ENCODE peak calls at places on chromosomes 3 and 15, in five cellular contexts. P is GM06990, U is PC-3, C is astrocyte, O is HAP-1. D is an unnamed sample. For H3K36me3, the result is how much of the 10 kb centered on the place peaks cover.

GRCh38 chr3:13280856-13281656 is 139.1 kb downstream of the NUP210 start:
- DNase-seq in P (no peak), U (no peak), C (no peak), O (peak), D (peak)

GRCh38 chr15:84915011-84915958 is 30.8 kb downstream of the SLC28A1 start:
- DNase-seq in P (peak), U (peak), C (peak), O (peak), D (peak)

GRCh38 chr15:95076381-95076780 is 845.0 kb downstream of the MCTP2 start:
- DNase-seq in P (no peak), U (no peak), C (no peak), O (no peak), D (no peak)

GRCh38 chr3:12424635-12425319 is 59.5 kb upstream of the TSEN2 start:
- DNase-seq in P (no peak), U (no peak), C (no peak), O (no peak), D (no peak)

GRCh38 chr3:47250309-47251060 is 32.1 kb downstream of the KIF9 start:
- DNase-seq in P (no peak), U (peak), C (no peak), O (peak), D (peak)

GRCh38 chr15:72334842-72335241 is 14.9 kb upstream of the CELF6 start:
- DNase-seq in P (no peak), U (no peak), C (no peak), O (no peak), D (no peak)

GRCh38 chr15:70293606-70294470 is 196.1 kb upstream of the TLE3 start:
- DNase-seq in P (no peak), U (no peak), C (no peak), O (no peak), D (no peak)

GRCh38 chr15:43541785-43542184 is 24.4 kb downstream of the MAP1A start:
- DNase-seq in P (no peak), U (no peak), C (no peak), O (no peak), D (no peak)

GRCh38 chr3:43335799-43336198 is 49.5 kb downstream of the SNRK start:
- DNase-seq in P (no peak), U (no peak), C (no peak), O (no peak), D (no peak)

GRCh38 chr3:30081904-30082303 is 524.5 kb upstream of the TGFBR2 start:
- DNase-seq in P (no peak), U (peak), C (no peak), O (no peak), D (no peak)

GRCh38 chr3:12663311-12663935 is 494 bp downstream of the RAF1 start:
- DNase-seq in P (no peak), U (peak), C (no peak), O (no peak), D (peak)

GRCh38 chr3:14522768-14523167 is 17.4 kb downstream of the GRIP2 start:
- DNase-seq in P (no peak), U (no peak), C (no peak), O (no peak), D (no peak)

GRCh38 chr15:38049876-38050275 is 115.4 kb downstream of the TMCO5A start:
- DNase-seq in P (no peak), U (peak), C (no peak), O (no peak), D (no peak)

GRCh38 chr3:49500408-49501257 is 30.6 kb downstream of the DAG1 start:
- DNase-seq in P (no peak), U (peak), C (peak), O (no peak), D (no peak)

GRCh38 chr3:41370307-41370706 is 171.0 kb downstream of the CTNNB1 start:
- DNase-seq in P (no peak), U (no peak), C (no peak), O (no peak), D (no peak)

GRCh38 chr3:23075478-23075877 is 127.6 kb upstream of the UBE2E2 start:
- DNase-seq in P (no peak), U (no peak), C (peak), O (no peak), D (no peak)

GRCh38 chr3:38004415-38005075 is 14.0 kb downstream of the VILL start:
- DNase-seq in P (no peak), U (peak), C (peak), O (peak), D (peak)

GRCh38 chr3:128004661-128005060 is 47.6 kb upstream of the SEC61A1 start:
- DNase-seq in P (no peak), U (no peak), C (no peak), O (no peak), D (no peak)

GRCh38 chr3:149967067-149967685 is 3.5 kb downstream of the PFN2 start:
- DNase-seq in P (peak), U (peak), C (no peak), O (no peak), D (no peak)

GRCh38 chr15:89531796-89532537 is 35.6 kb upstream of the RHCG start:
- DNase-seq in P (no peak), U (peak), C (no peak), O (no peak), D (no peak)

GRCh38 chr3:100637197-100637631 is 27.8 kb downstream of the ADGRG7 start:
- DNase-seq in P (no peak), U (no peak), C (no peak), O (no peak), D (no peak)

GRCh38 chr15:51132384-51133139 is 37.9 kb upstream of the TNFAIP8L3 start:
- DNase-seq in P (no peak), U (peak), C (peak), O (peak), D (peak)

GRCh38 chr3:122094125-122094524 is 39.0 kb downstream of the CD86 start:
- DNase-seq in P (peak), U (no peak), C (no peak), O (no peak), D (no peak)

GRCh38 chr15:77819271-77819806 is 186.6 kb upstream of the LINGO1 start:
- DNase-seq in P (no peak), U (no peak), C (no peak), O (peak), D (peak)

GRCh38 chr3:194886836-194887235 is 201.2 kb downstream of the FAM43A start:
- DNase-seq in P (no peak), U (no peak), C (no peak), O (no peak), D (no peak)

GRCh38 chr15:83845230-83845629 is 191.3 kb downstream of the ADAMTSL3 start:
- DNase-seq in P (no peak), U (no peak), C (peak), O (no peak), D (no peak)

GRCh38 chr3:50268276-50268675 is 671 bp upstream of the SEMA3B start:
- DNase-seq in P (no peak), U (no peak), C (no peak), O (no peak), D (no peak)

GRCh38 chr3:13012228-13012691 is 61.0 kb downstream of the IQSEC1 start:
- DNase-seq in P (peak), U (no peak), C (no peak), O (no peak), D (no peak)

GRCh38 chr3:105195260-105195659 is 171.4 kb upstream of the ALCAM start:
- DNase-seq in P (no peak), U (peak), C (peak), O (no peak), D (no peak)

GRCh38 chr15:62940755-62941361 is 101.7 kb upstream of the TPM1 start:
- DNase-seq in P (no peak), U (peak), C (peak), O (peak), D (no peak)

GRCh38 chr3:98713984-98714383 is 49.2 kb upstream of the ST3GAL6 start:
- DNase-seq in P (no peak), U (no peak), C (no peak), O (no peak), D (peak)

GRCh38 chr3:147699175-147699838 is 290.1 kb downstream of the ZIC1 start:
- DNase-seq in P (no peak), U (peak), C (peak), O (no peak), D (no peak)

GRCh38 chr3:48770187-48770502 is 53.1 kb upstream of the IP6K2 start:
- DNase-seq in P (no peak), U (no peak), C (no peak), O (no peak), D (peak)

GRCh38 chr15:55710286-55710685 is 32.7 kb downstream of the PRTG start:
- DNase-seq in P (no peak), U (no peak), C (no peak), O (no peak), D (no peak)

GRCh38 chr3:138781012-138781470 is 53.7 kb downstream of the PIK3CB start:
- DNase-seq in P (no peak), U (no peak), C (no peak), O (no peak), D (no peak)

GRCh38 chr3:17176757-17177156 is 292.0 kb downstream of the PLCL2 start:
- DNase-seq in P (no peak), U (no peak), C (no peak), O (no peak), D (no peak)

GRCh38 chr3:53493997-53494791 is at the start of gene CACNA1D:
- DNase-seq in P (peak), U (no peak), C (no peak), O (peak), D (peak)

GRCh38 chr3:26963356-26963742 is 340.8 kb downstream of the LRRC3B start:
- DNase-seq in P (no peak), U (no peak), C (no peak), O (peak), D (no peak)

GRCh38 chr3:137766069-137766960 is 2.2 kb downstream of the SOX14 start:
- DNase-seq in P (no peak), U (no peak), C (no peak), O (no peak), D (peak)

GRCh38 chr3:137765310-137766033 is 1.4 kb downstream of the SOX14 start:
- DNase-seq in P (no peak), U (no peak), C (no peak), O (no peak), D (peak)

GRCh38 chr3:137763594-137763938 is 549 bp upstream of the SOX14 start:
- DNase-seq in P (no peak), U (no peak), C (no peak), O (no peak), D (peak)

GRCh38 chr3:137764001-137764433 is at the start of gene SOX14:
- DNase-seq in P (no peak), U (no peak), C (no peak), O (no peak), D (peak)

DNA sequence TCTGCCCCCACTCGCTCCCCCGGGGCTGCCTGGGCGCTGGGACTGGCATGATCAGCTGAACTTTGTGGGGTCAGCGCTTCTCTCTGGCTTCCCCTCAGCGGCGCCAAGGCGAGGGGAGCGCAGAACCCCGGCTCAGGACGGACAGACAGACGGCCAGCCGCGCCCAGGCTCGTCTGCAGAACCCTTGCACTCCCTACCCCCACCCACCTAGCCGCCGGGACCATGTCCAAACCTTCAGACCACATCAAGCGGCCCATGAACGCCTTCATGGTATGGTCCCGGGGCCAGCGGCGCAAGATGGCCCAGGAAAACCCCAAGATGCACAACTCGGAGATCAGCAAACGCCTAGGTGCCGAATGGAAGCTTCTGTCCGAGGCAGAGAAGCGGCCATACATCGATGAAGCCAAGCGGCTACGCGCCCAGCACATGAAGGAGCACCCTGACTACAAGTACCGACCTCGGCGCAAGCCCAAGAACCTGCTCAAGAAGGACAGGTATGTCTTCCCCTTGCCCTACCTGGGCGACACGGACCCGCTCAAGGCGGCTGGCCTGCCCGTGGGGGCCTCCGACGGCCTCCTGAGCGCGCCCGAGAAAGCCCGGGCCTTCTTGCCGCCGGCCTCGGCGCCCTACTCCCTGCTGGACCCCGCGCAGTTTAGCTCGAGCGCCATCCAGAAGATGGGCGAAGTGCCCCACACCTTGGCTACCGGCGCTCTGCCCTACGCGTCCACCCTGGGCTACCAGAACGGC is 621 bp downstream of the SOX14 start:
- DNase-seq in P (no peak), U (no peak), C (no peak), O (no peak), D (peak)
- H3K4me3 ChIP-seq in P (no peak), U (no peak), C (no peak), O (no peak), D (peak)

GRCh38 chr3:52144034-52144795 is 10.0 kb downstream of the POC1A start:
- DNase-seq in P (peak), U (peak), C (peak), O (peak), D (peak)

GRCh38 chr3:52141751-52142150 is 12.5 kb downstream of the POC1A start:
- DNase-seq in P (no peak), U (no peak), C (no peak), O (no peak), D (no peak)

GRCh38 chr3:52144796-52145735 is 9.2 kb downstream of the POC1A start:
- DNase-seq in P (no peak), U (no peak), C (no peak), O (no peak), D (no peak)

GRCh38 chr3:52143156-52143555 is 11.1 kb downstream of the POC1A start:
- DNase-seq in P (no peak), U (no peak), C (no peak), O (no peak), D (no peak)

GRCh38 chr3:52143616-52144015 is 10.6 kb downstream of the POC1A start:
- DNase-seq in P (no peak), U (no peak), C (no peak), O (no peak), D (no peak)
- H3K36me3 ChIP-seq in P (under half), U (under half), C (under half), O (under half), D (under half)

DNA sequence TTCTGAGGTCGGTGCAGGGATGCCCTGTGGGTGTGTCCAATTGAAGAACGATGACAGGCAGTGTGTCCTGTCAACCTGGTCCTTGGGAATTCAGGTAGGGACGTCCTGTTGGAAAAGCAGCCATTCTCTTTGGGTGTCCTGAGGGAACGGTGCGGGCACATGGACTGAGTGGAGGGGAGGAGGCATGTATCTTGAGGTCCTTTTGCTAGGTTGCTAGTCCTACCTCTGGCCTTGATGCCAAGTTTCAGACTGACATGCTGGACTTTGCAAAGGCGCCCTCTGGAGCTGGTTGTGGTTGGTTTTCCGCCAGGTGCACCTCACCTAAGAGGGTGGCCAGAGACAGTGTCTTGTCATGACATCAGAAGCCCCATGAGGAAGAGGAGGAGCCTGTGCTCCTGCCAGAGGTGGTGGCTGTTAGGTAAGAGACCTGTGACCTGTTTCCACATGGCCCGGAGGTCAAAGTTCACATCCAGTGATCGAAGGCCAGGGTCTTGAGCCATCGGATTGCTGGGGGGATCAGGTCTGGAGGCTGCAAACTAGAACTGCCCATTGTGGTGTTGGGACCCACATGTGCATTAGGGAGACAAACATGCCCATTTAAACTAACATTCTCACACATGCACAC is 106.3 kb downstream of the SNRPN start:
- DNase-seq in P (no peak), U (no peak), C (no peak), O (no peak), D (no peak)
- H3K4me3 ChIP-seq in P (no peak), U (no peak), C (peak), O (no peak), D (no peak)

GRCh38 chr3:161247049-161247448 is 25.9 kb downstream of the NMD3 start:
- DNase-seq in P (no peak), U (no peak), C (no peak), O (no peak), D (no peak)
- H3K36me3 ChIP-seq in P (under half), U (half or more), C (under half), O (half or more), D (under half)

DNA sequence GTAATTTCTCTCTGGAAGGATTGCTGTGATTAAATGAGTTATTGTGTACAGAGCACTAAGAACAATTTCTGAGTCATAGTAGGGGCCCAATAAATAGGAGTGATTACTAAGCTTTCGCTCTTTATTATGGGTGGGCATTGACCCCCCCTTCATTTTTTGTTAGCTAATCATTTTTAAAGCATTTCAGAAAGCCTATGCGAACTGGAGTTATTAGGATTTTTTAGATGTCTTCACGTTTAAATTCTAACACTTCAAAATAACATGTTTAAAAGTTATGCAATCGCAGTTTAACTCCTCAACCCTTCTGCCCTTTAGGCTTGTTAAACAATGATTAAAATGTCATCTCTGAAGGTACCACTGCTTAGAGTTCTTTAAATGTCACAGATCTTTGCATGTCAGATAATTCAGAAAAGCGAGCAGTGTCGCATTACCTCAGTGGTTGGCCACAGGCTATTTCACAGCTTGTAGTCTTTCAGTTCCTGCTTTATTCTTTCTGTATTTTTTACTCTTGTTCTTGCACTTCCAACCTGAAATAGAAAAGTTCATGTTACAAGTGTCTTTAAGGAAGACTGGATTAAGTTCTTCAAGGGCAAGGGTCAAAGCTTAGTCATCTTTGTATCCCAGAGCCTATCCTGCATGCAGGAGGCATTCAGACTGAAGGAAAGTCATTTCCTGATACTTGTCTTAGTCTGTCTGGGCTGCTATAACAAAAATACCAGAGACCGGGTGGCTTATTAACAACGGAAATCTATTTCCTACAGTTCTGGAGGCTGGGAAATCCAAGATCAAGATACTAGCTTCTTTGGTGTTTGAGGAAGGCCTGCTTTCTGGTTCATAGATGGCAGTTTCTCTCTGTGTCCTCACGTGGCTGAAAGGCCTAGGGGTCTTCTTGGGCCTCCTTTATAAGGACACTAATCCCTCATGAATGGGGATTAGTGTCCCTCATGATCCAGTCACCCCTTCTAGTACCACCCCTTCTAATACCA is 103.0 kb downstream of the FNDC3B start:
- DNase-seq in P (peak), U (peak), C (peak), O (no peak), D (no peak)
- H3K4me3 ChIP-seq in P (peak), U (peak), C (peak), O (no peak), D (no peak)

D was measured in H7.